ENCODE peak calls at places on chromosomes 7 and 10, in seven cellular contexts. D is H7, S is NCI-H1694 treated with DMSO at 0.1 percent for 48 hours, Z is GM23248, X is brain pericyte, N is BE2C, M is HEK293T. B is an unnamed sample.

GRCh38 chr7:124263232-124263827 is 230.5 kb upstream of the TMEM229A start:
- DNase-seq in D (peak), S (no peak), Z (no peak), X (no peak), N (no peak), M (no peak), B (peak)

GRCh38 chr10:3687510-3688081 is 97.4 kb downstream of the KLF6 start:
- DNase-seq in D (no peak), S (no peak), Z (peak), X (no peak), N (no peak), M (no peak), B (no peak)

GRCh38 chr10:73060173-73060572 is 36.5 kb downstream of the P4HA1 start:
- DNase-seq in D (no peak), S (no peak), Z (no peak), X (no peak), N (no peak), M (no peak), B (no peak)

GRCh38 chr7:139620676-139621344 is 97.3 kb downstream of the CLEC2L start:
- DNase-seq in D (peak), S (peak), Z (peak), X (no peak), N (peak), M (peak), B (peak)

GRCh38 chr7:122262246-122262645 is 42.3 kb downstream of the FEZF1 start:
- DNase-seq in D (peak), S (no peak), Z (no peak), X (no peak), N (no peak), M (no peak), B (no peak)

GRCh38 chr10:14774214-14774580 is 500 bp downstream of the FAM107B start:
- DNase-seq in D (no peak), S (no peak), Z (no peak), X (no peak), N (no peak), M (no peak), B (no peak)

GRCh38 chr7:20219446-20220292 is 2.5 kb upstream of the MACC1 start:
- DNase-seq in D (no peak), S (no peak), Z (peak), X (peak), N (peak), M (no peak), B (peak)

GRCh38 chr7:43648725-43649406 is 66.0 kb downstream of the STK17A start:
- DNase-seq in D (no peak), S (no peak), Z (peak), X (no peak), N (no peak), M (no peak), B (peak)

GRCh38 chr7:95976369-95976768 is 204.0 kb downstream of the DYNC1I1 start:
- DNase-seq in D (no peak), S (no peak), Z (no peak), X (no peak), N (no peak), M (no peak), B (no peak)

GRCh38 chr7:136055266-136055665 is 78.1 kb upstream of the MTPN start:
- DNase-seq in D (no peak), S (no peak), Z (no peak), X (no peak), N (no peak), M (no peak), B (no peak)

GRCh38 chr7:17660116-17660515 is 280.2 kb downstream of the SNX13 start:
- DNase-seq in D (no peak), S (no peak), Z (peak), X (no peak), N (no peak), M (no peak), B (no peak)

GRCh38 chr7:112135815-112136706 is 70.1 kb downstream of the DOCK4 start:
- DNase-seq in D (no peak), S (no peak), Z (no peak), X (no peak), N (no peak), M (no peak), B (no peak)

GRCh38 chr7:47266131-47266706 is 315.7 kb downstream of the TNS3 start:
- DNase-seq in D (peak), S (peak), Z (peak), X (peak), N (peak), M (peak), B (peak)